ENCODE peak calls at places on chromosome 5, in nine cellular contexts. D is sigmoid colon, S is IMR-90, C is tibial nerve, M is pancreas, Z is heart left ventricle, R is Panc1, K is Peyer's patch, X is right atrium auricular region. Y is an unnamed sample.

GRCh38 chr5:67972027-67972822 is 243.3 kb upstream of the PIK3R1 start:
- DNase-seq in M (no peak), C (peak; percentile 56), K (no peak), R (no peak), S (no peak), D (no peak), X (no peak), Z (no peak), Y (no peak)

GRCh38 chr5:145104106-145104505 is 731.0 kb downstream of the PRELID2 start:
- DNase-seq in Z (no peak), X (no peak), S (peak; percentile 4), K (no peak), C (no peak), D (no peak), M (no peak), R (no peak), Y (no peak)

GRCh38 chr5:131171276-131171815 is 602 bp downstream of the LYRM7 start:
- DNase-seq in C (no peak), R (no peak), D (no peak), S (no peak), M (no peak), X (no peak), Z (no peak), K (no peak), Y (no peak)

GRCh38 chr5:125348221-125348692 is 601.8 kb upstream of the ZNF608 start:
- DNase-seq in C (peak; percentile 27), D (no peak), K (no peak), M (no peak), S (no peak), Z (peak; percentile 33), R (no peak), X (peak; percentile 69), Y (no peak)

GRCh38 chr5:139847790-139848507 is 52.3 kb downstream of the PSD2 start:
- DNase-seq in K (peak; percentile 61), C (no peak), D (peak; percentile 78), M (peak; percentile 68), X (peak; percentile 63), S (no peak), R (no peak), Z (peak; percentile 46), Y (no peak)

GRCh38 chr5:137778772-137779564 is 24.8 kb upstream of the HNRNPA0 start:
- DNase-seq in K (no peak), Z (no peak), M (no peak), D (no peak), S (peak; percentile 39), C (no peak), X (no peak), R (peak; percentile 27), Y (no peak)

GRCh38 chr5:1502046-1502736 is 21.6 kb downstream of the LPCAT1 start:
- DNase-seq in D (no peak), R (no peak), Z (peak; percentile 56), S (no peak), K (peak; percentile 61), M (no peak), C (no peak), X (peak; percentile 66), Y (no peak)

GRCh38 chr5:25553082-25553481 is 908.3 kb upstream of the CDH10 start:
- DNase-seq in Z (no peak), X (no peak), C (no peak), D (no peak), K (no peak), S (no peak), R (no peak), M (no peak), Y (no peak)

GRCh38 chr5:75020016-75020656 is 32.2 kb downstream of the GCNT4 start:
- DNase-seq in X (no peak), D (no peak), R (no peak), S (no peak), C (no peak), K (no peak), M (peak; percentile 15), Z (no peak), Y (no peak)

GRCh38 chr5:15702102-15702501 is 202.1 kb downstream of the FBXL7 start:
- DNase-seq in X (no peak), Z (no peak), S (peak; percentile 54), M (no peak), D (no peak), R (no peak), K (no peak), C (no peak), Y (no peak)

GRCh38 chr5:5409151-5409810 is 13.2 kb upstream of the ICE1 start:
- DNase-seq in X (no peak), D (no peak), R (no peak), S (peak; percentile 20), K (no peak), M (no peak), C (no peak), Z (no peak), Y (no peak)

GRCh38 chr5:112878760-112879159 is 17.7 kb downstream of the SRP19 start:
- DNase-seq in R (no peak), Z (no peak), C (no peak), S (peak; percentile 46), M (no peak), X (no peak), D (no peak), K (no peak), Y (no peak)

GRCh38 chr5:23105021-23105420 is 251.9 kb upstream of the CDH12 start:
- DNase-seq in S (no peak), C (no peak), K (no peak), D (no peak), X (no peak), Z (no peak), R (no peak), M (no peak), Y (no peak)

GRCh38 chr5:407051-407450 is 35.9 kb upstream of the EXOC3 start:
- DNase-seq in K (no peak), X (no peak), C (no peak), S (peak; percentile 85), Z (no peak), D (no peak), M (no peak), R (no peak), Y (no peak)

GRCh38 chr5:54867310-54867944 is 118.0 kb downstream of the ESM1 start:
- DNase-seq in S (peak; percentile 75), C (no peak), M (no peak), K (no peak), Z (no peak), D (no peak), R (peak; percentile 18), X (no peak), Y (no peak)

GRCh38 chr5:52604151-52604550 is 183.6 kb upstream of the ITGA1 start:
- DNase-seq in S (no peak), C (no peak), Z (no peak), X (no peak), R (no peak), M (no peak), D (no peak), K (no peak), Y (no peak)

GRCh38 chr5:76298852-76299251 is 104.2 kb upstream of the IQGAP2 start:
- DNase-seq in Z (no peak), R (no peak), K (no peak), M (no peak), X (no peak), C (no peak), S (no peak), D (no peak), Y (no peak)

GRCh38 chr5:10904862-10905432 is 143.9 kb upstream of the DAP start:
- DNase-seq in K (no peak), S (no peak), C (no peak), D (no peak), M (no peak), Z (no peak), X (no peak), R (no peak), Y (no peak)

GRCh38 chr5:127014573-127014972 is 15.8 kb downstream of the MARCHF3 start:
- DNase-seq in S (no peak), R (no peak), D (no peak), C (no peak), Z (no peak), X (no peak), M (no peak), K (no peak), Y (no peak)

GRCh38 chr5:161546463-161547301 is at the start of gene GABRB2:
- DNase-seq in Z (no peak), D (peak; percentile 69), M (peak; percentile 59), S (no peak), K (no peak), C (peak; percentile 14), R (no peak), X (peak; percentile 72), Y (no peak)

DNA sequence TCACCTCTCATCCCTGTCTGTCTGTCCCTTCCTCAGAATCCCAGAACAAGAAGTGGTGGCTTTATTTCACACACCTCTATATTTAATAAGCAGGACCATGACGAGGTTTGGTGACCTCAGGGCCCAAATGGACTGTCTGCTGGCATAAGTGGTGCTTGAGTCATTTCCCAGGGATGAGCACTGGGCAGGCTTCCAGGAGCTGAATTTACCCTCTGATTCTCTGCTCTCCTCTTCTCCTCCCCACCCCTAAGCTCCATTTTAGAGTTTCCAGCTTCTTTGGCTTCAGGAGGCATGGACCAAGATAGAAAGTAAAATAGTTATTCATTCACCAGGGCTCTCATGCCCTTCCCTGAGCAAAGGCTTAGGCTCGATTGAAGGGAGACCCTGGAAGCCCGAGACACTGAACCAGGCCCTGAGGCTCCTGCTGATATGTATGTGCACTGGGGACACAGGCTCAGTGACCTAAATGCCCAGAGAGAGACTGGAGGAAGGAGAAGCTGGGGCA is 69.1 kb downstream of the PPARGC1B start:
- DNase-seq in M (no peak), C (peak; percentile 24), D (peak; percentile 95), R (peak; percentile 45), S (peak; percentile 90), Z (peak; percentile 81), K (no peak), X (peak; percentile 71), Y (no peak)
- H3K27ac ChIP-seq in M (no peak overlapping the region), C (no peak overlapping the region), D (peak overlapping the region; percentile 83), R (no peak overlapping the region), S (no peak overlapping the region), Z (peak overlapping the region; percentile 91), K (peak overlapping the region; percentile 66), X (peak overlapping the region; percentile 85), Y (no peak overlapping the region)

GRCh38 chr5:151303666-151304065 is at the start of gene SLC36A3:
- DNase-seq in Z (no peak), S (no peak), C (no peak), K (no peak), X (no peak), M (no peak), R (no peak), D (no peak), Y (no peak)
- TF ChIP-seq CTCF in Z (no peak), S (no peak), C (no peak), K (no peak), X (no peak), M (no peak), R (no peak), D (no peak), Y (no peak)

DNA sequence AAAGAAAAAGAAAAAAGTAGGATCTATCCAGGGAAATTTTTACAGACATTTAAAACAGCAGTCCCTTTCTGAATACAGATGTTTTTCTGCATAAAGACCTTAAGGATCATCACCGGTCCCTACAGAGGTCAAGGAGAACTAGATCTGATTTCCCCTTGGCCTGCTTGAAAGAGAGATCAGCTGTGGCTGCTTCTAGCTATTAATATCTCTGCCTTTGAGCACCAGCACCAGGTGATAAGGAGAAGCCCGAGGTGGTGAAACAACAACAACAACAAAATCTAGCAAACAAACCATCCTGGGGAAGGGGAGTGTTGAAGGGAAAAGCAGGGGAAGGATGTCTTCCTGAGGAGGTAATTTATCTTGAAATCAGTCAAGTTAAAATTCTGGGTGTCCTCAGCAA is 42.1 kb downstream of the ZNF366 start:
- DNase-seq in S (no peak), K (no peak), X (no peak), D (no peak), C (no peak), R (no peak), Z (no peak), M (no peak), Y (no peak)
- H3K27ac ChIP-seq in S (no peak overlapping the region), K (no peak overlapping the region), X (peak overlapping the region; percentile 29), D (no peak overlapping the region), C (no peak overlapping the region), R (no peak overlapping the region), Z (peak overlapping the region; percentile 24), M (no peak overlapping the region), Y (no peak overlapping the region)

GRCh38 chr5:157324237-157324636 is 58.3 kb downstream of the CYFIP2 start:
- DNase-seq in X (no peak), Z (no peak), S (no peak), C (no peak), M (no peak), D (no peak), K (no peak), R (no peak), Y (no peak)
- TF ChIP-seq CTCF in X (no peak), Z (no peak), S (peak; percentile 40), C (no peak), M (no peak), D (no peak), K (no peak), R (peak; percentile 64), Y (no peak)

Y was measured in coronary artery.